ENCODE peak calls at places on chromosomes 2 and 18, in seven cellular contexts. J is A549; G is left cardiac atrium; H is HEK293T; A is CD8-positive, alpha-beta memory T cell; D is endothelial cell; Z is NCI-H2029. O is an unnamed sample.

GRCh38 chr2:226376516-226377180 is 423.0 kb downstream of the IRS1 start:
- DNase-seq in J (no peak), G (no peak), H (no peak), A (no peak), D (no peak), Z (no peak), O (no peak)

GRCh38 chr2:102718387-102719316 is 43.2 kb upstream of the TMEM182 start:
- DNase-seq in J (no peak), G (no peak), H (no peak), A (no peak), D (no peak), Z (no peak), O (no peak)

GRCh38 chr18:57743008-57743407 is 60.1 kb downstream of the ATP8B1 start:
- DNase-seq in J (no peak), G (no peak), H (no peak), A (no peak), D (no peak), Z (no peak), O (peak)

GRCh38 chr18:63074987-63075404 is 244.6 kb downstream of the BCL2 start:
- DNase-seq in J (peak), G (peak), H (peak), A (peak), D (peak), Z (peak), O (peak)

GRCh38 chr2:30915485-30915884 is 108.2 kb upstream of the CAPN13 start:
- DNase-seq in J (no peak), G (no peak), H (peak), A (no peak), D (peak), Z (no peak), O (no peak)

GRCh38 chr18:60350975-60351374 is 21.6 kb downstream of the MC4R start:
- DNase-seq in J (no peak), G (no peak), H (no peak), A (no peak), D (no peak), Z (no peak), O (no peak)

GRCh38 chr2:53991948-53992347 is 21.2 kb upstream of the PSME4 start:
- DNase-seq in J (no peak), G (no peak), H (no peak), A (no peak), D (no peak), Z (no peak), O (no peak)

GRCh38 chr2:375270-375946 is 87.5 kb upstream of the ALKAL2 start:
- DNase-seq in J (no peak), G (no peak), H (no peak), A (no peak), D (no peak), Z (no peak), O (no peak)

GRCh38 chr18:48777026-48777736 is 173.6 kb downstream of the SMAD7 start:
- DNase-seq in J (peak), G (peak), H (peak), A (peak), D (peak), Z (peak), O (peak)

GRCh38 chr18:47244041-47244440 is 7.4 kb downstream of the SKOR2 start:
- DNase-seq in J (no peak), G (no peak), H (no peak), A (no peak), D (no peak), Z (no peak), O (no peak)

GRCh38 chr2:47225061-47225783 is 70.1 kb upstream of the STPG4 start:
- DNase-seq in J (no peak), G (peak), H (no peak), A (no peak), D (no peak), Z (peak), O (peak)

GRCh38 chr2:241598487-241598886 is 38.5 kb downstream of the THAP4 start:
- DNase-seq in J (no peak), G (no peak), H (no peak), A (no peak), D (no peak), Z (no peak), O (no peak)

GRCh38 chr2:144510206-144510991 is 9.5 kb downstream of the ZEB2 start:
- DNase-seq in J (no peak), G (no peak), H (no peak), A (peak), D (no peak), Z (no peak), O (peak)

GRCh38 chr2:231181848-231182247 is 16.6 kb upstream of the ARMC9 start:
- DNase-seq in J (peak), G (peak), H (peak), A (no peak), D (no peak), Z (no peak), O (peak)

GRCh38 chr2:215435809-215436704 is at the start of gene FN1:
- DNase-seq in J (peak), G (peak), H (peak), A (peak), D (peak), Z (peak), O (peak)

O was measured in fibroblast of lung.